ENCODE peak calls at places on chromosomes 11 and 22, in nine cellular contexts. One of them, this sample, is unnamed.

GRCh38 chr11:123330948-123331347 is 99.1 kb upstream of the GRAMD1B start:
- DNase-seq in stimulated activated CD8-positive, alpha-beta memory T cell treated with anti-CD3 and anti-CD28 coated beads, Interleukin-15, amount 100 ng/mL, for 24 hours: no peak
- DNase-seq in skeletal muscle cell: no peak
- DNase-seq in HCEC 1CT: no peak
- DNase-seq in stromal cell of bone marrow: no peak
- DNase-seq in NCI-H1048: no peak
- DNase-seq in M059J: no peak
- DNase-seq in GM23248: no peak
- DNase-seq in amygdala: no peak
- DNase-seq in this sample: no peak

GRCh38 chr11:75667268-75667830 is 1.5 kb downstream of the MAP6 start:
- DNase-seq in M059J: peak
- DNase-seq in NCI-H1048: no peak
- DNase-seq in stromal cell of bone marrow: no peak
- DNase-seq in GM23248: peak
- DNase-seq in HCEC 1CT: no peak
- DNase-seq in amygdala: no peak
- DNase-seq in skeletal muscle cell: no peak
- DNase-seq in stimulated activated CD8-positive, alpha-beta memory T cell treated with anti-CD3 and anti-CD28 coated beads, Interleukin-15, amount 100 ng/mL, for 24 hours: no peak
- DNase-seq in this sample: no peak

GRCh38 chr11:6259638-6260019 is at the start of gene CCKBR:
- DNase-seq in skeletal muscle cell: no peak
- DNase-seq in M059J: no peak
- DNase-seq in amygdala: no peak
- DNase-seq in stromal cell of bone marrow: no peak
- DNase-seq in HCEC 1CT: no peak
- DNase-seq in NCI-H1048: no peak
- DNase-seq in stimulated activated CD8-positive, alpha-beta memory T cell treated with anti-CD3 and anti-CD28 coated beads, Interleukin-15, amount 100 ng/mL, for 24 hours: no peak
- DNase-seq in GM23248: no peak
- DNase-seq in this sample: no peak

GRCh38 chr11:107467754-107468153 is 10.1 kb upstream of the CWF19L2 start:
- DNase-seq in skeletal muscle cell: no peak
- DNase-seq in M059J: no peak
- DNase-seq in stimulated activated CD8-positive, alpha-beta memory T cell treated with anti-CD3 and anti-CD28 coated beads, Interleukin-15, amount 100 ng/mL, for 24 hours: no peak
- DNase-seq in amygdala: no peak
- DNase-seq in HCEC 1CT: no peak
- DNase-seq in GM23248: no peak
- DNase-seq in NCI-H1048: no peak
- DNase-seq in stromal cell of bone marrow: no peak
- DNase-seq in this sample: no peak

GRCh38 chr11:120182790-120183491 is 27.9 kb upstream of the OAF start:
- DNase-seq in amygdala: no peak
- DNase-seq in stimulated activated CD8-positive, alpha-beta memory T cell treated with anti-CD3 and anti-CD28 coated beads, Interleukin-15, amount 100 ng/mL, for 24 hours: no peak
- DNase-seq in M059J: no peak
- DNase-seq in skeletal muscle cell: no peak
- DNase-seq in stromal cell of bone marrow: peak
- DNase-seq in HCEC 1CT: peak
- DNase-seq in GM23248: peak
- DNase-seq in NCI-H1048: no peak
- DNase-seq in this sample: no peak

GRCh38 chr22:18977824-18978425 is 41.8 kb upstream of the PRODH start:
- DNase-seq in skeletal muscle cell: no peak
- DNase-seq in M059J: no peak
- DNase-seq in HCEC 1CT: no peak
- DNase-seq in GM23248: no peak
- DNase-seq in stromal cell of bone marrow: no peak
- DNase-seq in NCI-H1048: no peak
- DNase-seq in amygdala: no peak
- DNase-seq in stimulated activated CD8-positive, alpha-beta memory T cell treated with anti-CD3 and anti-CD28 coated beads, Interleukin-15, amount 100 ng/mL, for 24 hours: no peak
- DNase-seq in this sample: no peak

GRCh38 chr11:87144266-87144665 is 106.5 kb downstream of the TMEM135 start:
- DNase-seq in amygdala: no peak
- DNase-seq in skeletal muscle cell: no peak
- DNase-seq in GM23248: no peak
- DNase-seq in NCI-H1048: no peak
- DNase-seq in M059J: peak
- DNase-seq in stimulated activated CD8-positive, alpha-beta memory T cell treated with anti-CD3 and anti-CD28 coated beads, Interleukin-15, amount 100 ng/mL, for 24 hours: no peak
- DNase-seq in stromal cell of bone marrow: no peak
- DNase-seq in HCEC 1CT: no peak
- DNase-seq in this sample: no peak

GRCh38 chr11:8386134-8386864 is 122.6 kb upstream of the LMO1 start:
- DNase-seq in NCI-H1048: no peak
- DNase-seq in GM23248: no peak
- DNase-seq in amygdala: no peak
- DNase-seq in M059J: no peak
- DNase-seq in stimulated activated CD8-positive, alpha-beta memory T cell treated with anti-CD3 and anti-CD28 coated beads, Interleukin-15, amount 100 ng/mL, for 24 hours: no peak
- DNase-seq in HCEC 1CT: no peak
- DNase-seq in skeletal muscle cell: no peak
- DNase-seq in stromal cell of bone marrow: no peak
- DNase-seq in this sample: no peak

GRCh38 chr11:706439-706956 is 467 bp downstream of the EPS8L2 start:
- DNase-seq in amygdala: no peak
- DNase-seq in GM23248: peak
- DNase-seq in M059J: peak
- DNase-seq in HCEC 1CT: peak
- DNase-seq in stimulated activated CD8-positive, alpha-beta memory T cell treated with anti-CD3 and anti-CD28 coated beads, Interleukin-15, amount 100 ng/mL, for 24 hours: no peak
- DNase-seq in NCI-H1048: no peak
- DNase-seq in skeletal muscle cell: no peak
- DNase-seq in stromal cell of bone marrow: no peak
- DNase-seq in this sample: no peak

GRCh38 chr22:43516996-43517635 is 105.3 kb downstream of the MPPED1 start:
- DNase-seq in stimulated activated CD8-positive, alpha-beta memory T cell treated with anti-CD3 and anti-CD28 coated beads, Interleukin-15, amount 100 ng/mL, for 24 hours: no peak
- DNase-seq in skeletal muscle cell: no peak
- DNase-seq in amygdala: no peak
- DNase-seq in NCI-H1048: no peak
- DNase-seq in stromal cell of bone marrow: no peak
- DNase-seq in GM23248: no peak
- DNase-seq in M059J: no peak
- DNase-seq in HCEC 1CT: no peak
- DNase-seq in this sample: no peak

GRCh38 chr11:67418476-67419281 is 3.2 kb downstream of the CARNS1 start:
- DNase-seq in stimulated activated CD8-positive, alpha-beta memory T cell treated with anti-CD3 and anti-CD28 coated beads, Interleukin-15, amount 100 ng/mL, for 24 hours: no peak
- DNase-seq in stromal cell of bone marrow: no peak
- DNase-seq in GM23248: no peak
- DNase-seq in M059J: no peak
- DNase-seq in HCEC 1CT: no peak
- DNase-seq in amygdala: no peak
- DNase-seq in skeletal muscle cell: no peak
- DNase-seq in NCI-H1048: no peak
- DNase-seq in this sample: peak

GRCh38 chr11:23865341-23865975 is 631.4 kb upstream of the LUZP2 start:
- DNase-seq in stromal cell of bone marrow: no peak
- DNase-seq in amygdala: no peak
- DNase-seq in stimulated activated CD8-positive, alpha-beta memory T cell treated with anti-CD3 and anti-CD28 coated beads, Interleukin-15, amount 100 ng/mL, for 24 hours: no peak
- DNase-seq in HCEC 1CT: no peak
- DNase-seq in skeletal muscle cell: no peak
- DNase-seq in NCI-H1048: no peak
- DNase-seq in GM23248: peak
- DNase-seq in M059J: peak
- DNase-seq in this sample: no peak

GRCh38 chr22:36027960-36028645 is 521 bp downstream of the RBFOX2 start:
- DNase-seq in HCEC 1CT: no peak
- DNase-seq in stromal cell of bone marrow: no peak
- DNase-seq in skeletal muscle cell: no peak
- DNase-seq in NCI-H1048: no peak
- DNase-seq in stimulated activated CD8-positive, alpha-beta memory T cell treated with anti-CD3 and anti-CD28 coated beads, Interleukin-15, amount 100 ng/mL, for 24 hours: no peak
- DNase-seq in amygdala: peak
- DNase-seq in M059J: peak
- DNase-seq in GM23248: no peak
- DNase-seq in this sample: no peak

GRCh38 chr22:46956498-46957215 is 194.2 kb downstream of the TBC1D22A start:
- DNase-seq in M059J: no peak
- DNase-seq in NCI-H1048: no peak
- DNase-seq in GM23248: no peak
- DNase-seq in skeletal muscle cell: no peak
- DNase-seq in amygdala: no peak
- DNase-seq in HCEC 1CT: no peak
- DNase-seq in stimulated activated CD8-positive, alpha-beta memory T cell treated with anti-CD3 and anti-CD28 coated beads, Interleukin-15, amount 100 ng/mL, for 24 hours: no peak
- DNase-seq in stromal cell of bone marrow: no peak
- DNase-seq in this sample: no peak

GRCh38 chr22:49211176-49211575 is 616.5 kb downstream of the BRD1 start:
- DNase-seq in HCEC 1CT: no peak
- DNase-seq in GM23248: no peak
- DNase-seq in NCI-H1048: no peak
- DNase-seq in M059J: no peak
- DNase-seq in skeletal muscle cell: no peak
- DNase-seq in amygdala: no peak
- DNase-seq in stromal cell of bone marrow: no peak
- DNase-seq in stimulated activated CD8-positive, alpha-beta memory T cell treated with anti-CD3 and anti-CD28 coated beads, Interleukin-15, amount 100 ng/mL, for 24 hours: no peak
- DNase-seq in this sample: no peak

GRCh38 chr22:48256776-48257689 is 1494.6 kb downstream of the TBC1D22A start:
- DNase-seq in GM23248: no peak
- DNase-seq in stromal cell of bone marrow: no peak
- DNase-seq in M059J: no peak
- DNase-seq in skeletal muscle cell: no peak
- DNase-seq in HCEC 1CT: no peak
- DNase-seq in amygdala: no peak
- DNase-seq in stimulated activated CD8-positive, alpha-beta memory T cell treated with anti-CD3 and anti-CD28 coated beads, Interleukin-15, amount 100 ng/mL, for 24 hours: no peak
- DNase-seq in NCI-H1048: no peak
- DNase-seq in this sample: no peak

GRCh38 chr11:68036141-68036716 is 2.6 kb upstream of the TCIRG1 start:
- DNase-seq in GM23248: no peak
- DNase-seq in stimulated activated CD8-positive, alpha-beta memory T cell treated with anti-CD3 and anti-CD28 coated beads, Interleukin-15, amount 100 ng/mL, for 24 hours: no peak
- DNase-seq in NCI-H1048: no peak
- DNase-seq in amygdala: no peak
- DNase-seq in skeletal muscle cell: no peak
- DNase-seq in M059J: no peak
- DNase-seq in HCEC 1CT: no peak
- DNase-seq in stromal cell of bone marrow: no peak
- DNase-seq in this sample: no peak

GRCh38 chr11:20360650-20361049 is 2.9 kb upstream of the HTATIP2 start:
- DNase-seq in M059J: peak
- DNase-seq in NCI-H1048: no peak
- DNase-seq in GM23248: peak
- DNase-seq in skeletal muscle cell: no peak
- DNase-seq in stimulated activated CD8-positive, alpha-beta memory T cell treated with anti-CD3 and anti-CD28 coated beads, Interleukin-15, amount 100 ng/mL, for 24 hours: no peak
- DNase-seq in amygdala: no peak
- DNase-seq in stromal cell of bone marrow: peak
- DNase-seq in HCEC 1CT: peak
- DNase-seq in this sample: peak

GRCh38 chr22:19848298-19849224 is 6.1 kb downstream of the GNB1L start:
- DNase-seq in M059J: peak
- DNase-seq in GM23248: peak
- DNase-seq in skeletal muscle cell: no peak
- DNase-seq in amygdala: no peak
- DNase-seq in stimulated activated CD8-positive, alpha-beta memory T cell treated with anti-CD3 and anti-CD28 coated beads, Interleukin-15, amount 100 ng/mL, for 24 hours: no peak
- DNase-seq in NCI-H1048: no peak
- DNase-seq in HCEC 1CT: peak
- DNase-seq in stromal cell of bone marrow: no peak
- DNase-seq in this sample: no peak

GRCh38 chr11:130156108-130157022 is 3.2 kb upstream of the ST14 start:
- DNase-seq in GM23248: peak
- DNase-seq in skeletal muscle cell: no peak
- DNase-seq in amygdala: no peak
- DNase-seq in HCEC 1CT: peak
- DNase-seq in NCI-H1048: no peak
- DNase-seq in stromal cell of bone marrow: no peak
- DNase-seq in M059J: peak
- DNase-seq in stimulated activated CD8-positive, alpha-beta memory T cell treated with anti-CD3 and anti-CD28 coated beads, Interleukin-15, amount 100 ng/mL, for 24 hours: no peak
- DNase-seq in this sample: no peak

GRCh38 chr22:17565986-17566687 is 2.8 kb downstream of the SLC25A18 start:
- DNase-seq in stromal cell of bone marrow: no peak
- DNase-seq in stimulated activated CD8-positive, alpha-beta memory T cell treated with anti-CD3 and anti-CD28 coated beads, Interleukin-15, amount 100 ng/mL, for 24 hours: no peak
- DNase-seq in M059J: no peak
- DNase-seq in NCI-H1048: no peak
- DNase-seq in skeletal muscle cell: no peak
- DNase-seq in HCEC 1CT: no peak
- DNase-seq in amygdala: no peak
- DNase-seq in GM23248: no peak
- DNase-seq in this sample: no peak

GRCh38 chr22:46531776-46532175 is 5.6 kb downstream of the CELSR1 start:
- DNase-seq in amygdala: no peak
- DNase-seq in NCI-H1048: no peak
- DNase-seq in M059J: no peak
- DNase-seq in HCEC 1CT: no peak
- DNase-seq in skeletal muscle cell: no peak
- DNase-seq in GM23248: no peak
- DNase-seq in stimulated activated CD8-positive, alpha-beta memory T cell treated with anti-CD3 and anti-CD28 coated beads, Interleukin-15, amount 100 ng/mL, for 24 hours: no peak
- DNase-seq in stromal cell of bone marrow: no peak
- DNase-seq in this sample: no peak

This sample was measured in AML-193.